ENCODE peak calls at places on chromosomes 1 and 21, in five cellular contexts. C, Z, W, X and B are unnamed samples.

GRCh38 chr21:31554511-31555022 is 104.9 kb upstream of the SOD1 start:
- DNase-seq in C (no peak), Z (peak), W (no peak), X (peak), B (peak)

GRCh38 chr1:27399251-27399885 is 6.9 kb downstream of the GPR3 start:
- DNase-seq in C (no peak), Z (no peak), W (no peak), X (no peak), B (no peak)

GRCh38 chr1:225541383-225541782 is 111.5 kb downstream of the ENAH start:
- DNase-seq in C (no peak), Z (no peak), W (no peak), X (no peak), B (no peak)

GRCh38 chr1:166527752-166528151 is 311.5 kb upstream of the POGK start:
- DNase-seq in C (no peak), Z (no peak), W (no peak), X (no peak), B (no peak)

GRCh38 chr1:29324771-29325351 is 88.5 kb downstream of the PTPRU start:
- DNase-seq in C (peak), Z (peak), W (no peak), X (no peak), B (peak)

GRCh38 chr1:205225901-205226765 is 1.6 kb upstream of the TMCC2 start:
- DNase-seq in C (no peak), Z (peak), W (no peak), X (no peak), B (peak)

GRCh38 chr1:26723013-26723991 is 27.5 kb downstream of the ARID1A start:
- DNase-seq in C (peak), Z (peak), W (peak), X (peak), B (peak)

GRCh38 chr1:199041173-199041914 is 402.5 kb downstream of the PTPRC start:
- DNase-seq in C (no peak), Z (no peak), W (no peak), X (no peak), B (no peak)

GRCh38 chr1:71193153-71193552 is 112.3 kb upstream of the ZRANB2 start:
- DNase-seq in C (no peak), Z (no peak), W (no peak), X (no peak), B (no peak)

GRCh38 chr1:111214884-111215283 is 12.6 kb upstream of the CHI3L2 start:
- DNase-seq in C (no peak), Z (no peak), W (no peak), X (no peak), B (no peak)

GRCh38 chr1:170164103-170164763 is 18.5 kb downstream of the NTMT2 start:
- DNase-seq in C (no peak), Z (no peak), W (no peak), X (no peak), B (no peak)

GRCh38 chr1:152459596-152460528 is 45.8 kb upstream of the CRNN start:
- DNase-seq in C (peak), Z (peak), W (peak), X (peak), B (peak)

GRCh38 chr1:33925586-33925985 is 61.7 kb downstream of the HMGB4 start:
- DNase-seq in C (no peak), Z (no peak), W (no peak), X (no peak), B (no peak)

GRCh38 chr1:152167835-152168534 is 9.0 kb upstream of the RPTN start:
- DNase-seq in C (no peak), Z (peak), W (no peak), X (peak), B (no peak)

GRCh38 chr1:237938553-237938952 is 47.8 kb upstream of the ZP4 start:
- DNase-seq in C (peak), Z (no peak), W (no peak), X (no peak), B (peak)

GRCh38 chr1:204248954-204249353 is 35.2 kb upstream of the GOLT1A start:
- DNase-seq in C (no peak), Z (no peak), W (no peak), X (no peak), B (no peak)

GRCh38 chr1:214476958-214477870 is 74.2 kb downstream of the PTPN14 start:
- DNase-seq in C (no peak), Z (peak), W (no peak), X (peak), B (no peak)

GRCh38 chr1:57468661-57469523 is 45.0 kb upstream of the DAB1 start:
- DNase-seq in C (no peak), Z (no peak), W (no peak), X (peak), B (no peak)

GRCh38 chr1:42379794-42380616 is 587 bp upstream of the RIMKLA start:
- DNase-seq in C (no peak), Z (peak), W (no peak), X (peak), B (peak)

GRCh38 chr1:50348449-50349241 is 74.6 kb downstream of the DMRTA2 start:
- DNase-seq in C (no peak), Z (peak), W (no peak), X (peak), B (peak)

GRCh38 chr21:38660333-38661295 is 145.1 kb upstream of the ETS2 start:
- DNase-seq in C (peak), Z (no peak), W (no peak), X (no peak), B (peak)

GRCh38 chr1:205271277-205271676 is 43.5 kb downstream of the TMCC2 start:
- DNase-seq in C (no peak), Z (no peak), W (no peak), X (no peak), B (no peak)

GRCh38 chr1:11504599-11504998 is 25.6 kb downstream of the DISP3 start:
- DNase-seq in C (no peak), Z (no peak), W (no peak), X (no peak), B (no peak)

GRCh38 chr1:83999316-83999819 is 436 bp upstream of the TTLL7 start:
- DNase-seq in C (no peak), Z (peak), W (peak), X (peak), B (no peak)

GRCh38 chr21:34534522-34534921 is 22.5 kb upstream of the KCNE1 start:
- DNase-seq in C (no peak), Z (no peak), W (no peak), X (no peak), B (no peak)

GRCh38 chr21:19684328-19684727 is 1280.7 kb upstream of the TMPRSS15 start:
- DNase-seq in C (no peak), Z (no peak), W (no peak), X (no peak), B (no peak)

GRCh38 chr21:39048574-39048973 is 134.7 kb downstream of the PSMG1 start:
- DNase-seq in C (no peak), Z (peak), W (no peak), X (no peak), B (no peak)

GRCh38 chr1:60831780-60832179 is 250.6 kb upstream of the NFIA start:
- DNase-seq in C (peak), Z (no peak), W (no peak), X (no peak), B (no peak)